ENCODE peak calls at places on chromosomes 1 and 21, in nine cellular contexts. D, I, G, U, T, O, V, Y and C are unnamed samples.

GRCh38 chr1:12587981-12588620 is 29.9 kb downstream of the DHRS3 start:
- DNase-seq in D (no peak), I (no peak), G (no peak), U (no peak), T (no peak), O (no peak), V (no peak), Y (no peak), C (no peak)

GRCh38 chr1:23692308-23692871 is 784 bp downstream of the RPL11 start:
- DNase-seq in D (no peak), I (peak; percentile 31), G (peak; percentile 11), U (no peak), T (no peak), O (no peak), V (no peak), Y (no peak), C (no peak)

GRCh38 chr1:82491301-82491986 is 690.7 kb downstream of the ADGRL2 start:
- DNase-seq in D (no peak), I (peak; percentile 5), G (no peak), U (no peak), T (no peak), O (no peak), V (no peak), Y (no peak), C (no peak)

GRCh38 chr1:22739648-22740385 is 29.2 kb downstream of the EPHB2 start:
- DNase-seq in D (no peak), I (peak; percentile 97), G (no peak), U (peak; percentile 65), T (no peak), O (peak; percentile 74), V (no peak), Y (peak; percentile 23), C (no peak)

GRCh38 chr1:2320001-2320400 is 71.4 kb downstream of the MORN1 start:
- DNase-seq in D (no peak), I (no peak), G (no peak), U (no peak), T (no peak), O (no peak), V (no peak), Y (no peak), C (no peak)

GRCh38 chr1:5661196-5662130 is 330.8 kb downstream of the NPHP4 start:
- DNase-seq in D (no peak), I (no peak), G (no peak), U (no peak), T (no peak), O (no peak), V (no peak), Y (no peak), C (no peak)

GRCh38 chr1:182601926-182602325 is 2.3 kb downstream of the RGS16 start:
- DNase-seq in D (no peak), I (no peak), G (no peak), U (no peak), T (no peak), O (no peak), V (no peak), Y (no peak), C (no peak)

GRCh38 chr1:2448098-2448445 is 28.0 kb upstream of the PLCH2 start:
- DNase-seq in D (no peak), I (peak; percentile 38), G (no peak), U (peak; percentile 62), T (no peak), O (no peak), V (no peak), Y (no peak), C (no peak)

GRCh38 chr1:31714442-31715096 is 10.8 kb upstream of the COL16A1 start:
- DNase-seq in D (peak; percentile 76), I (peak; percentile 86), G (peak; percentile 88), U (peak; percentile 58), T (peak; percentile 39), O (no peak), V (no peak), Y (peak; percentile 70), C (peak; percentile 57)

GRCh38 chr1:20725189-20726106 is 7.1 kb downstream of the SH2D5 start:
- DNase-seq in D (peak; percentile 25), I (peak; percentile 76), G (no peak), U (no peak), T (no peak), O (peak; percentile 26), V (no peak), Y (no peak), C (no peak)

GRCh38 chr1:108612496-108612895 is 48.4 kb downstream of the HENMT1 start:
- DNase-seq in D (no peak), I (no peak), G (no peak), U (no peak), T (no peak), O (no peak), V (no peak), Y (no peak), C (no peak)

GRCh38 chr1:248872752-248873408 is 14.0 kb upstream of the ZNF692 start:
- DNase-seq in D (peak; percentile 68), I (peak; percentile 83), G (peak; percentile 86), U (peak; percentile 76), T (peak; percentile 69), O (no peak), V (peak; percentile 27), Y (peak; percentile 66), C (peak; percentile 53)

GRCh38 chr1:16618719-16619118 is 5.4 kb upstream of the NBPF1 start:
- DNase-seq in D (peak; percentile 71), I (no peak), G (peak; percentile 75), U (peak; percentile 47), T (peak; percentile 30), O (no peak), V (no peak), Y (peak; percentile 33), C (peak; percentile 31)

GRCh38 chr1:180343931-180344406 is 113.9 kb downstream of the LHX4 start:
- DNase-seq in D (peak; percentile 24), I (peak; percentile 42), G (no peak), U (no peak), T (peak; percentile 20), O (no peak), V (no peak), Y (peak; percentile 82), C (no peak)

GRCh38 chr1:183070923-183071618 is 47.9 kb downstream of the LAMC1 start:
- DNase-seq in D (no peak), I (peak; percentile 87), G (no peak), U (no peak), T (no peak), O (peak; percentile 72), V (no peak), Y (no peak), C (no peak)

DNA sequence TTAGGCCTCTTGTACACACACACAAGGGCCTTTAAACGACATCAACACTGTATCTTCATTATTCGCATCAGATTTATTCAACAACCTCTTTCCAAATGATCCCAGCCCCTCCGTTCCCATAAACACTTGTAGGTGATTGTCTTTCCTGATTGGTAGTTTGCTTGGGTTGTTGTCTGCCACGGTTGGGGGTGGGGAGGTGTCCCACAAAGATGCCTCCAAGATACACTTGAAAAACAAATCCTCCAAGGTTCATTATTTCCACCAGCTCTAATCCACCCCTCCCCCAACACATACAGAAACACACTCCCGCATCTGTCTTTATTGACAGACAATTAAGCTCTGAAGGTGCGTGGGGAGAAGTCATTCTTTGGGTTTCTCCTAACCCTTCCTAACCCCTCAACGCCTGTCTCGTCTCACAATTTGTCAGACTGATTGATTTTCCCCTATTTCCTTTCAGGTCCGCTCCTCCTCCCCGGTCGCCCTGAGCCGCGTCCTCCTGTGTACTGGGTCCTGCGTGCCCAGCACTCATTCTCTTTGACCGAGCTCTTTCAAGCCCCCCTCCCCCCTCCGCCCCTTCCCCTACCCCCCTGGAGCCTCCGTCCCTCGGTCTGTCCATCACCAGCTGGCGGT is 1.4 kb downstream of the WDR26 start:
- DNase-seq in D (peak; percentile 53), I (peak; percentile 56), G (peak; percentile 39), U (peak; percentile 39), T (no peak), O (no peak), V (peak; percentile 19), Y (peak; percentile 20), C (no peak)
- H3K27ac ChIP-seq in D (peak overlapping the region; percentile 81), I (peak overlapping the region; percentile 82), G (peak overlapping the region; percentile 38), U (peak overlapping the region; percentile 80), T (peak overlapping the region; percentile 97), O (peak overlapping the region; percentile 77), V (peak overlapping the region; percentile 90), Y (peak overlapping the region; percentile 97), C (peak overlapping the region; percentile 81)

DNA sequence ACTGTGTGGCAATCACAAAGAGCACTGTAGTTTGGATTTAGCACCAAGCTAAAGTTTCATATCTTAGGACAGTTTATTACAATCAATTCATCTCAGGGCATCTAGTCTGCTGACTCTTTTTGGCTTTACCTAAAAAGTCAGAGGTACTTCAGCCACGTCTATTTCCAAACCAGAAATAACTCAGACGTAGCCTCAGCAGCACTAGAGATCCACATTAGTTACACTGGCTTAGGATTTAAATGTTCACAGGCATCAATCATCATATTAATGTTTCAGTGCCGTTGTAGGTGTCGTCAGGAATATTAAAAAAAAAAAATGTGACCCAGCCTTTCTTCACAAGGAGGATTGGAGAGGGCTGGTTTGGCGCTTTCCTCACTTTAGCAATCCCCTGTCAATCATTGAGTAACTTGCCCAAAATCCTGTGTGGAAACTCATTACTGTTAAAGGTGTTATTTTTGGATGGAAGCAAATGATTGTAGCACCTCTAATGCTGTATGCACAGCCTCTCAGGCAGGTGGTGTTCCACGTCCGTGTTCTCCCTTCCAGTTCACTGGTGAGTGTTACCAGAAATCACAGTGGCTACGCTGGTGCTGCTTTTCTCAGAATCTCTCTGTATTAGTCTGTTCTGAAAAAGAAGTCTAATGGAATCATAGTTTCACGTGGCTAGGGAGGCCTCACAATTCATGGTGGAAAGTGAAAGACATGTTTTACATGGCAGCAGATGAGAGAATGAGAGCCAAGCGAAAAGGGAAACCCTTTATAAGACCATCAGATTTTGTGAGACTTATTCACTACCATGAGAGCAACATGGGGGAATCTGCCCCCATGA is 45.4 kb downstream of the NEK7 start:
- DNase-seq in D (no peak), I (no peak), G (no peak), U (no peak), T (no peak), O (no peak), V (no peak), Y (no peak), C (no peak)
- H3K4me3 ChIP-seq in D (no peak overlapping the region), I (no peak overlapping the region), G (no peak overlapping the region), U (no peak overlapping the region), T (no peak overlapping the region), O (no peak overlapping the region), V (peak overlapping the region; percentile 60), Y (no peak overlapping the region), C (no peak overlapping the region)

GRCh38 chr1:160428053-160428452 is 27.7 kb downstream of the VANGL2 start:
- DNase-seq in D (no peak), I (no peak), G (no peak), U (no peak), T (no peak), O (no peak), V (no peak), Y (no peak), C (no peak)
- H3K27ac ChIP-seq in D (no peak overlapping the region), I (no peak overlapping the region), G (no peak overlapping the region), U (no peak overlapping the region), T (no peak overlapping the region), O (no peak overlapping the region), V (peak overlapping the region; percentile 82), Y (peak overlapping the region; percentile 22), C (no peak overlapping the region)

DNA sequence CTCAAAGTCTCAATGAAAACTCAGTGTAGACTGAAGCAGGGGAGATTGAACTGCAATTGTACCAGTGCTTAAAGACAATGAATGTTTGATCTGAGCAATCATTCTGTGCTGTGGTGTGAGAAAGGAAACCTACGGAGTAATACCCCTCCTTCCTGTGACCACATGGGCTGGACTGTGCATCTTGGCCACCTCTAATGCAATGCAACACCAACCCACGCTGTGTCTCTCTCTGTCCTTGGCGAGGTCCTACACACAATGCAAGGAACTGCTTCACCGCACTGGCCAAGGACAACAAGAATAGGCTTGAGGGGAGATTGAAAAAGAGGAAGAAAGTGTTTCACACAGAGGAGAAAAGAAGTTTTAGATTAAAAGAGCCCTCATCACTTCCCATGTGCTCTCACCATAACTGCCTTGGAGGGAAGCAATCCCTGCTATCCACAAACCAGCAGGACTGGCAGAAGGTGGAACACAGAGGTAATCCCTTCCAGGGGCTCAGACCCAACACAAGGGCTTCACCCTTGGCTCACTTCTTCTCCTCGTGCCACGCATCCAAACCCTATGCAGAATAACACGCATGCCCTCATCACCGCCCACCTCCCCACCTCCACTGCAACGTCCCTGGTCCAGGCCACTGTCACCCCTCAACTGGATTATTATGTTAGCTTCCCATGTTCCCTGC is 112.4 kb upstream of the ERG start:
- DNase-seq in D (no peak), I (no peak), G (no peak), U (no peak), T (no peak), O (no peak), V (no peak), Y (no peak), C (no peak)
- H3K4me3 ChIP-seq in D (no peak overlapping the region), I (no peak overlapping the region), G (no peak overlapping the region), U (no peak overlapping the region), T (no peak overlapping the region), O (no peak overlapping the region), V (no peak overlapping the region), Y (no peak overlapping the region), C (no peak overlapping the region)